ENCODE peak calls at places on chromosomes 12 and 14, in five cellular contexts. M is K562, I is NCI-H1436, L is smooth muscle cell of the brain vasculature, Z is GM06990. R is an unnamed sample.

GRCh38 chr12:116971222-116971621 is 60.5 kb downstream of the FBXW8 start:
- DNase-seq in M (no peak), L (no peak), I (no peak), Z (no peak), R (no peak)

GRCh38 chr14:89900822-89901221 is 53.7 kb downstream of the EFCAB11 start:
- DNase-seq in Z (no peak), L (no peak), M (no peak), I (no peak), R (no peak)

GRCh38 chr12:116360579-116361403 is 83.3 kb upstream of the MED13L start:
- DNase-seq in L (no peak), Z (no peak), I (no peak), M (peak), R (no peak)

GRCh38 chr12:122022393-122023338 is 982 bp downstream of the BCL7A start:
- DNase-seq in Z (no peak), M (peak), I (no peak), L (no peak), R (peak)

GRCh38 chr12:94592080-94592479 is 58.3 kb downstream of the TMCC3 start:
- DNase-seq in Z (no peak), L (no peak), I (no peak), M (no peak), R (no peak)

GRCh38 chr12:55188974-55189556 is 31.8 kb upstream of the OR10A7 start:
- DNase-seq in M (peak), L (peak), I (peak), Z (peak), R (peak)

GRCh38 chr14:69543341-69544249 is 31.1 kb downstream of the CCDC177 start:
- DNase-seq in I (no peak), L (no peak), Z (no peak), M (peak), R (peak)

GRCh38 chr12:121955258-121956040 is 37.1 kb downstream of the CFAP251 start:
- DNase-seq in M (peak), Z (no peak), L (no peak), I (no peak), R (peak)

GRCh38 chr14:100383727-100384158 is 60.6 kb downstream of the SLC25A47 start:
- DNase-seq in I (peak), M (peak), Z (peak), L (no peak), R (peak)

GRCh38 chr12:26156201-26156871 is 31.5 kb upstream of the BHLHE41 start:
- DNase-seq in M (no peak), I (no peak), L (no peak), Z (peak), R (no peak)

GRCh38 chr14:92252291-92252690 is 70.7 kb upstream of the SLC24A4 start:
- DNase-seq in M (no peak), L (no peak), Z (no peak), I (no peak), R (peak)

GRCh38 chr12:88207921-88208640 is 66.0 kb downstream of the TMTC3 start:
- DNase-seq in I (no peak), M (no peak), Z (no peak), L (no peak), R (no peak)

GRCh38 chr12:5094550-5094949 is 50.9 kb downstream of the KCNA5 start:
- DNase-seq in L (no peak), Z (no peak), M (no peak), I (no peak), R (no peak)

GRCh38 chr14:101559624-101560533 is 1.4 kb upstream of the DIO3 start:
- DNase-seq in I (no peak), L (no peak), M (no peak), Z (no peak), R (no peak)

GRCh38 chr14:73263606-73264005 is 26.3 kb downstream of the PAPLN start:
- DNase-seq in M (no peak), L (no peak), Z (no peak), I (no peak), R (no peak)

GRCh38 chr14:59695198-59695597 is 118.6 kb upstream of the CCDC175 start:
- DNase-seq in L (no peak), Z (no peak), M (no peak), I (no peak), R (no peak)

GRCh38 chr14:70442750-70443149 is 9.2 kb upstream of the ADAM21 start:
- DNase-seq in L (no peak), M (no peak), I (no peak), Z (no peak), R (no peak)

GRCh38 chr14:75515631-75515999 is 6.7 kb upstream of the BATF start:
- DNase-seq in I (no peak), M (no peak), Z (peak), L (no peak), R (no peak)

GRCh38 chr12:79689477-79690155 is 1.1 kb downstream of the PAWR start:
- DNase-seq in I (no peak), M (no peak), L (no peak), Z (peak), R (peak)

GRCh38 chr14:54450535-54450934 is 9.4 kb upstream of the CNIH1 start:
- DNase-seq in L (no peak), Z (peak), M (peak), I (no peak), R (no peak)

GRCh38 chr14:92848941-92849340 is 54.8 kb downstream of the GOLGA5 start:
- DNase-seq in M (no peak), I (peak), Z (no peak), L (no peak), R (peak)

GRCh38 chr14:85528882-85529585 is 910 bp upstream of the FLRT2 start:
- DNase-seq in L (no peak), I (no peak), Z (no peak), M (no peak), R (no peak)